ENCODE peak calls at places on chromosomes 1 and 21, in five cellular contexts. B is mammary epithelial cell, C is breast epithelium, U is left lung, D is fibroblast of the conjunctiva. W is an unnamed sample.

GRCh38 chr1:113792471-113792870 is 19.8 kb downstream of the RSBN1 start:
- DNase-seq in B (no peak), D (no peak), C (no peak), U (no peak), W (no peak)

GRCh38 chr1:236292425-236292824 is 10.7 kb upstream of the ERO1B start:
- DNase-seq in U (no peak), C (no peak), D (no peak), B (no peak), W (no peak)

GRCh38 chr1:82625562-82625961 is 824.8 kb downstream of the ADGRL2 start:
- DNase-seq in D (no peak), B (peak), C (no peak), U (no peak), W (no peak)

GRCh38 chr1:168734946-168735345 is 5.9 kb upstream of the DPT start:
- DNase-seq in C (no peak), D (no peak), B (no peak), U (no peak), W (no peak)

GRCh38 chr1:109474697-109475096 is 8.4 kb downstream of the SYPL2 start:
- DNase-seq in C (no peak), B (no peak), D (no peak), U (no peak), W (no peak)

GRCh38 chr1:225746361-225747179 is 31.1 kb upstream of the SRP9 start:
- DNase-seq in U (no peak), B (peak), D (peak), C (peak), W (peak)

GRCh38 chr1:183370399-183371058 is 47.7 kb downstream of the NMNAT2 start:
- DNase-seq in U (peak), B (no peak), C (no peak), D (no peak), W (peak)

GRCh38 chr1:183276386-183276785 is 90.3 kb downstream of the LAMC2 start:
- DNase-seq in U (no peak), B (no peak), D (no peak), C (no peak), W (no peak)

GRCh38 chr21:30408782-30409494 is 13.1 kb downstream of the KRTAP13-1 start:
- DNase-seq in B (peak), U (peak), C (peak), D (peak), W (peak)

GRCh38 chr21:14841511-14842472 is 223.0 kb downstream of the NRIP1 start:
- DNase-seq in B (no peak), C (no peak), U (peak), D (no peak), W (no peak)

GRCh38 chr1:24045766-24046165 is 65.6 kb upstream of the SRSF10 start:
- DNase-seq in U (no peak), B (no peak), D (peak), C (no peak), W (no peak)

GRCh38 chr1:38539931-38540330 is 319.6 kb downstream of the RRAGC start:
- DNase-seq in B (no peak), U (no peak), D (no peak), C (no peak), W (no peak)

GRCh38 chr1:19484338-19484792 is 974 bp downstream of the CAPZB start:
- DNase-seq in D (no peak), C (no peak), B (no peak), U (peak), W (no peak)

GRCh38 chr1:92910081-92910480 is 51.2 kb downstream of the DIPK1A start:
- DNase-seq in U (no peak), C (no peak), D (no peak), B (peak), W (no peak)

GRCh38 chr1:39625462-39626273 is 13.8 kb downstream of the HEYL start:
- DNase-seq in C (no peak), B (no peak), U (no peak), D (no peak), W (no peak)

GRCh38 chr1:109923131-109923945 is 12.7 kb downstream of the CSF1 start:
- DNase-seq in C (no peak), B (no peak), U (no peak), D (no peak), W (no peak)

GRCh38 chr1:66335859-66336640 is 197.9 kb upstream of the SGIP1 start:
- DNase-seq in B (no peak), C (peak), U (no peak), D (no peak), W (no peak)

GRCh38 chr1:222914861-222915632 is 100.2 kb downstream of the DISP1 start:
- DNase-seq in D (peak), U (peak), C (no peak), B (no peak), W (no peak)

GRCh38 chr1:202656951-202657646 is 53.2 kb downstream of the SYT2 start:
- DNase-seq in C (no peak), B (no peak), D (no peak), U (no peak), W (no peak)

GRCh38 chr1:30908886-30909777 is 574 bp upstream of the SDC3 start:
- DNase-seq in U (peak), C (no peak), B (no peak), D (no peak), W (no peak)

GRCh38 chr1:224245188-224245587 is 62.1 kb downstream of the DEGS1 start:
- DNase-seq in U (no peak), B (no peak), C (peak), D (no peak), W (no peak)

GRCh38 chr21:42654179-42654912 is 925 bp downstream of the PDE9A start:
- DNase-seq in D (no peak), B (peak), C (no peak), U (peak), W (no peak)

GRCh38 chr1:63294797-63295594 is 27.4 kb upstream of the FOXD3 start:
- DNase-seq in U (no peak), B (no peak), D (no peak), C (no peak), W (no peak)

GRCh38 chr21:36045993-36046392 is 14.3 kb downstream of the SETD4 start:
- DNase-seq in D (no peak), B (no peak), U (no peak), C (no peak), W (no peak)

GRCh38 chr21:28135646-28136045 is 857.0 kb downstream of the LTN1 start:
- DNase-seq in D (no peak), U (no peak), B (no peak), C (no peak), W (no peak)

GRCh38 chr21:31354604-31355443 is 10.8 kb upstream of the TIAM1 start:
- DNase-seq in B (peak), C (peak), D (peak), U (no peak), W (no peak)

GRCh38 chr1:218284377-218284916 is 646 bp upstream of the RRP15 start:
- DNase-seq in C (no peak), U (peak), D (no peak), B (no peak), W (no peak)

GRCh38 chr1:111743679-111744101 is 4.5 kb upstream of the INKA2 start:
- DNase-seq in D (no peak), B (no peak), U (no peak), C (no peak), W (no peak)

GRCh38 chr1:37947364-37947763 is 511 bp upstream of the INPP5B start:
- DNase-seq in C (no peak), U (peak), D (no peak), B (no peak), W (no peak)

W was measured in pancreas.